ENCODE peak calls at places on chromosomes 4 and X, in eight cellular contexts. One of them, this sample, is unnamed.

GRCh38 chr4:174592985-174593335 is 70.7 kb upstream of the HPGD start:
- DNase-seq in amniotic stem cell: peak; percentile 6
- DNase-seq in sciatic nerve: no peak
- DNase-seq in cardiac septum: no peak
- DNase-seq in posterior vena cava: no peak
- DNase-seq in M059J: peak; percentile 78
- DNase-seq in AG20443: peak; percentile 82
- DNase-seq in cardiac muscle cell: peak; percentile 21
- DNase-seq in this sample: peak; percentile 70

GRCh38 chr4:140071806-140072205 is 82.2 kb downstream of the MAML3 start:
- DNase-seq in amniotic stem cell: no peak
- DNase-seq in sciatic nerve: no peak
- DNase-seq in cardiac septum: no peak
- DNase-seq in posterior vena cava: no peak
- DNase-seq in M059J: peak; percentile 60
- DNase-seq in AG20443: peak; percentile 84
- DNase-seq in cardiac muscle cell: no peak
- DNase-seq in this sample: no peak

GRCh38 chr4:141599853-141600252 is 36.5 kb upstream of the IL15 start:
- DNase-seq in amniotic stem cell: no peak
- DNase-seq in sciatic nerve: no peak
- DNase-seq in cardiac septum: no peak
- DNase-seq in posterior vena cava: no peak
- DNase-seq in M059J: no peak
- DNase-seq in AG20443: no peak
- DNase-seq in cardiac muscle cell: no peak
- DNase-seq in this sample: no peak

GRCh38 chr4:177010421-177010820 is 217.7 kb upstream of the VEGFC start:
- DNase-seq in amniotic stem cell: no peak
- DNase-seq in sciatic nerve: no peak
- DNase-seq in cardiac septum: no peak
- DNase-seq in posterior vena cava: no peak
- DNase-seq in M059J: no peak
- DNase-seq in AG20443: no peak
- DNase-seq in cardiac muscle cell: no peak
- DNase-seq in this sample: no peak

GRCh38 chr4:128386761-128387599 is 99.4 kb upstream of the PGRMC2 start:
- DNase-seq in amniotic stem cell: peak; percentile 77
- DNase-seq in sciatic nerve: peak; percentile 92
- DNase-seq in cardiac septum: peak; percentile 91
- DNase-seq in posterior vena cava: peak; percentile 96
- DNase-seq in M059J: peak; percentile 97
- DNase-seq in AG20443: peak; percentile 93
- DNase-seq in cardiac muscle cell: no peak
- DNase-seq in this sample: peak; percentile 96

GRCh38 chrX:97199501-97199900 is 315.8 kb downstream of the RPA4 start:
- DNase-seq in amniotic stem cell: no peak
- DNase-seq in sciatic nerve: no peak
- DNase-seq in cardiac septum: no peak
- DNase-seq in posterior vena cava: no peak
- DNase-seq in M059J: no peak
- DNase-seq in AG20443: no peak
- DNase-seq in cardiac muscle cell: no peak
- DNase-seq in this sample: no peak

GRCh38 chrX:65596270-65596669 is 61.7 kb upstream of the LAS1L start:
- DNase-seq in amniotic stem cell: peak; percentile 4
- DNase-seq in sciatic nerve: no peak
- DNase-seq in cardiac septum: no peak
- DNase-seq in posterior vena cava: peak; percentile 52
- DNase-seq in M059J: peak; percentile 89
- DNase-seq in AG20443: peak; percentile 36
- DNase-seq in cardiac muscle cell: no peak
- DNase-seq in this sample: peak; percentile 37

GRCh38 chr4:26171953-26172352 is 148.9 kb upstream of the RBPJ start:
- DNase-seq in amniotic stem cell: no peak
- DNase-seq in sciatic nerve: no peak
- DNase-seq in cardiac septum: no peak
- DNase-seq in posterior vena cava: no peak
- DNase-seq in M059J: peak; percentile 30
- DNase-seq in AG20443: no peak
- DNase-seq in cardiac muscle cell: no peak
- DNase-seq in this sample: peak; percentile 76

GRCh38 chr4:27005512-27006246 is 145.0 kb downstream of the STIM2 start:
- DNase-seq in amniotic stem cell: no peak
- DNase-seq in sciatic nerve: no peak
- DNase-seq in cardiac septum: no peak
- DNase-seq in posterior vena cava: no peak
- DNase-seq in M059J: peak; percentile 61
- DNase-seq in AG20443: peak; percentile 37
- DNase-seq in cardiac muscle cell: no peak
- DNase-seq in this sample: no peak

GRCh38 chr4:189773909-189774308 is 166.8 kb upstream of the FRG1 start:
- DNase-seq in amniotic stem cell: no peak
- DNase-seq in sciatic nerve: no peak
- DNase-seq in cardiac septum: no peak
- DNase-seq in posterior vena cava: no peak
- DNase-seq in M059J: peak; percentile 48
- DNase-seq in AG20443: peak; percentile 12
- DNase-seq in cardiac muscle cell: peak; percentile 10
- DNase-seq in this sample: peak; percentile 26

GRCh38 chr4:41517121-41517520 is 20.8 kb upstream of the LIMCH1 start:
- DNase-seq in amniotic stem cell: no peak
- DNase-seq in sciatic nerve: no peak
- DNase-seq in cardiac septum: no peak
- DNase-seq in posterior vena cava: no peak
- DNase-seq in M059J: no peak
- DNase-seq in AG20443: no peak
- DNase-seq in cardiac muscle cell: no peak
- DNase-seq in this sample: no peak

GRCh38 chr4:7817877-7818675 is 121.6 kb downstream of the AFAP1 start:
- DNase-seq in amniotic stem cell: no peak
- DNase-seq in sciatic nerve: no peak
- DNase-seq in cardiac septum: no peak
- DNase-seq in posterior vena cava: peak; percentile 64
- DNase-seq in M059J: peak; percentile 31
- DNase-seq in AG20443: no peak
- DNase-seq in cardiac muscle cell: peak; percentile 85
- DNase-seq in this sample: no peak

GRCh38 chrX:12013220-12013619 is 125.1 kb upstream of the FRMPD4 start:
- DNase-seq in amniotic stem cell: no peak
- DNase-seq in sciatic nerve: no peak
- DNase-seq in cardiac septum: no peak
- DNase-seq in posterior vena cava: no peak
- DNase-seq in M059J: peak; percentile 88
- DNase-seq in AG20443: peak; percentile 6
- DNase-seq in cardiac muscle cell: no peak
- DNase-seq in this sample: peak; percentile 43

GRCh38 chr4:3285558-3286334 is 7.1 kb upstream of the RGS12 start:
- DNase-seq in amniotic stem cell: no peak
- DNase-seq in sciatic nerve: peak; percentile 61
- DNase-seq in cardiac septum: peak; percentile 62
- DNase-seq in posterior vena cava: peak; percentile 84
- DNase-seq in M059J: peak; percentile 92
- DNase-seq in AG20443: peak; percentile 87
- DNase-seq in cardiac muscle cell: no peak
- DNase-seq in this sample: peak; percentile 23

GRCh38 chrX:135596495-135596894 is 76.0 kb downstream of the INTS6L start:
- DNase-seq in amniotic stem cell: no peak
- DNase-seq in sciatic nerve: peak; percentile 61
- DNase-seq in cardiac septum: no peak
- DNase-seq in posterior vena cava: no peak
- DNase-seq in M059J: peak; percentile 52
- DNase-seq in AG20443: peak; percentile 27
- DNase-seq in cardiac muscle cell: peak; percentile 61
- DNase-seq in this sample: peak; percentile 27

GRCh38 chr4:156053174-156053573 is 99.5 kb upstream of the CTSO start:
- DNase-seq in amniotic stem cell: no peak
- DNase-seq in sciatic nerve: no peak
- DNase-seq in cardiac septum: no peak
- DNase-seq in posterior vena cava: no peak
- DNase-seq in M059J: no peak
- DNase-seq in AG20443: no peak
- DNase-seq in cardiac muscle cell: no peak
- DNase-seq in this sample: no peak

GRCh38 chr4:111788046-111788642 is 357.1 kb upstream of the FAM241A start:
- DNase-seq in amniotic stem cell: no peak
- DNase-seq in sciatic nerve: no peak
- DNase-seq in cardiac septum: no peak
- DNase-seq in posterior vena cava: no peak
- DNase-seq in M059J: no peak
- DNase-seq in AG20443: no peak
- DNase-seq in cardiac muscle cell: no peak
- DNase-seq in this sample: no peak

GRCh38 chr4:87121332-87122065 is 98.9 kb downstream of the KLHL8 start:
- DNase-seq in amniotic stem cell: no peak
- DNase-seq in sciatic nerve: no peak
- DNase-seq in cardiac septum: no peak
- DNase-seq in posterior vena cava: no peak
- DNase-seq in M059J: no peak
- DNase-seq in AG20443: no peak
- DNase-seq in cardiac muscle cell: no peak
- DNase-seq in this sample: peak; percentile 69

GRCh38 chr4:3512719-3513118 is 19.5 kb downstream of the LRPAP1 start:
- DNase-seq in amniotic stem cell: no peak
- DNase-seq in sciatic nerve: no peak
- DNase-seq in cardiac septum: no peak
- DNase-seq in posterior vena cava: no peak
- DNase-seq in M059J: no peak
- DNase-seq in AG20443: no peak
- DNase-seq in cardiac muscle cell: no peak
- DNase-seq in this sample: no peak

GRCh38 chr4:151561551-151562256 is 152.7 kb downstream of the FHIP1A start:
- DNase-seq in amniotic stem cell: no peak
- DNase-seq in sciatic nerve: no peak
- DNase-seq in cardiac septum: no peak
- DNase-seq in posterior vena cava: no peak
- DNase-seq in M059J: peak; percentile 52
- DNase-seq in AG20443: no peak
- DNase-seq in cardiac muscle cell: no peak
- DNase-seq in this sample: no peak

GRCh38 chr4:87882321-87882720 is 49.6 kb downstream of the MEPE start:
- DNase-seq in amniotic stem cell: no peak
- DNase-seq in sciatic nerve: no peak
- DNase-seq in cardiac septum: no peak
- DNase-seq in posterior vena cava: no peak
- DNase-seq in M059J: peak; percentile 39
- DNase-seq in AG20443: no peak
- DNase-seq in cardiac muscle cell: no peak
- DNase-seq in this sample: no peak

GRCh38 chr4:970046-970745 is 3.2 kb downstream of the DGKQ start:
- DNase-seq in amniotic stem cell: no peak
- DNase-seq in sciatic nerve: no peak
- DNase-seq in cardiac septum: no peak
- DNase-seq in posterior vena cava: no peak
- DNase-seq in M059J: no peak
- DNase-seq in AG20443: no peak
- DNase-seq in cardiac muscle cell: no peak
- DNase-seq in this sample: no peak

GRCh38 chr4:119209077-119209476 is 3.4 kb upstream of the USP53 start:
- DNase-seq in amniotic stem cell: peak; percentile 80
- DNase-seq in sciatic nerve: no peak
- DNase-seq in cardiac septum: no peak
- DNase-seq in posterior vena cava: no peak
- DNase-seq in M059J: peak; percentile 93
- DNase-seq in AG20443: peak; percentile 79
- DNase-seq in cardiac muscle cell: no peak
- DNase-seq in this sample: peak; percentile 38

GRCh38 chrX:7926914-7927258 is 327 bp downstream of the PNPLA4 start:
- DNase-seq in amniotic stem cell: no peak
- DNase-seq in sciatic nerve: no peak
- DNase-seq in cardiac septum: no peak
- DNase-seq in posterior vena cava: no peak
- DNase-seq in M059J: no peak
- DNase-seq in AG20443: no peak
- DNase-seq in cardiac muscle cell: no peak
- DNase-seq in this sample: no peak

GRCh38 chrX:155637714-155638113 is 25.0 kb upstream of the TMLHE start:
- DNase-seq in amniotic stem cell: no peak
- DNase-seq in sciatic nerve: no peak
- DNase-seq in cardiac septum: no peak
- DNase-seq in posterior vena cava: no peak
- DNase-seq in M059J: no peak
- DNase-seq in AG20443: no peak
- DNase-seq in cardiac muscle cell: no peak
- DNase-seq in this sample: no peak